ENCODE peak calls at places on chromosomes 12 and 14, in four cellular contexts. K, Q, Z and A are unnamed samples.

GRCh38 chr12:117047810-117048584 is 51.2 kb downstream of the TESC start:
- DNase-seq in K (peak), Q (no peak), Z (no peak), A (no peak)

GRCh38 chr12:118371354-118372282 is 1.1 kb downstream of the TAOK3 start:
- DNase-seq in K (no peak), Q (peak), Z (peak), A (peak)

GRCh38 chr14:99773496-99774203 is 19.6 kb upstream of the EML1 start:
- DNase-seq in K (no peak), Q (peak), Z (no peak), A (no peak)

GRCh38 chr12:93379432-93380308 is 1.9 kb downstream of the NUDT4 start:
- DNase-seq in K (peak), Q (no peak), Z (peak), A (no peak)

GRCh38 chr14:104827173-104828055 is 26.5 kb downstream of the ZBTB42 start:
- DNase-seq in K (peak), Q (peak), Z (peak), A (no peak)

GRCh38 chr14:77615231-77616132 is 955 bp downstream of the SPTLC2 start:
- DNase-seq in K (no peak), Q (peak), Z (peak), A (no peak)

GRCh38 chr12:113051759-113052158 is 4.8 kb upstream of the DTX1 start:
- DNase-seq in K (no peak), Q (no peak), Z (no peak), A (no peak)

GRCh38 chr12:50200507-50201273 is 33.5 kb upstream of the CERS5 start:
- DNase-seq in K (peak), Q (peak), Z (no peak), A (no peak)

GRCh38 chr14:49621114-49621881 is 699 bp downstream of the MGAT2 start:
- DNase-seq in K (peak), Q (peak), Z (peak), A (peak)

GRCh38 chr14:68939893-68940613 is 39.0 kb downstream of the ACTN1 start:
- DNase-seq in K (peak), Q (peak), Z (no peak), A (peak)

GRCh38 chr12:58364389-58365086 is 423.2 kb downstream of the ATP23 start:
- DNase-seq in K (peak), Q (no peak), Z (no peak), A (no peak)

GRCh38 chr14:93150227-93151206 is 34.2 kb downstream of the MOAP1 start:
- DNase-seq in K (peak), Q (no peak), Z (no peak), A (no peak)

GRCh38 chr14:60977848-60978247 is 3.0 kb downstream of the TRMT5 start:
- DNase-seq in K (peak), Q (peak), Z (no peak), A (no peak)

GRCh38 chr14:60734465-60735242 is at the start of gene MNAT1:
- DNase-seq in K (peak), Q (peak), Z (peak), A (peak)

GRCh38 chr14:55701638-55702037 is 121.6 kb downstream of the KTN1 start:
- DNase-seq in K (no peak), Q (no peak), Z (peak), A (no peak)

GRCh38 chr12:18267427-18267826 is 6.1 kb downstream of the PIK3C2G start:
- DNase-seq in K (no peak), Q (no peak), Z (no peak), A (no peak)

GRCh38 chr12:48105321-48105866 is 485 bp downstream of the SENP1 start:
- DNase-seq in K (no peak), Q (no peak), Z (peak), A (no peak)

GRCh38 chr12:48109424-48109823 is 3.5 kb upstream of the SENP1 start:
- DNase-seq in K (no peak), Q (no peak), Z (no peak), A (no peak)

GRCh38 chr12:48106574-48107251 is 834 bp upstream of the SENP1 start:
- DNase-seq in K (no peak), Q (no peak), Z (peak), A (no peak)

GRCh38 chr12:48105867-48106563 is at the start of gene SENP1:
- DNase-seq in K (peak), Q (peak), Z (peak), A (peak)

GRCh38 chr12:48107252-48107613 is 1.4 kb upstream of the SENP1 start:
- DNase-seq in K (no peak), Q (no peak), Z (peak), A (no peak)
- H3K27ac ChIP-seq in K (peak), Q (no peak), Z (peak), A (no peak)

GRCh38 chr12:2680676-2681039 is 114.1 kb upstream of the FKBP4 start:
- DNase-seq in K (no peak), Q (no peak), Z (no peak), A (no peak)
- H3K27ac ChIP-seq in K (no peak), Q (no peak), Z (no peak), A (no peak)

DNA sequence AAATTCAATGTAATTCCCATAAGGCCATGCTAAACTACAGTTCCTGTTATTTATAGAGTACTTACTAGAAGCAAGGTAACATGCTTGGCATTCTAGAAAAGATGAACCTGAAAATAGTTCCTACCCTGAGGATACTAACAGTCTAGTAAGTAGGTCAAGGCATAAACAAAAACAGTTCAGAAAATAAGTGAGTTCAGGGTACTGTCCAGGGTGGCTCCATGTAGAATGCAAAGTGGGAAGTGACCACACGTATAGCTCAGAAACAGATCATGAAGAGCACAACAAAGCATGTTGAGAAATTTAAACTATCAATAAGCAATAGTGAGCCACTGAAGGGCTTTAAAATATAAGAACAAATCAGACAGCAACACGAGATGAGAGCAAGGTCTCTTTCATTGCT is 2.3 kb downstream of the TMED10 start:
- DNase-seq in K (no peak), Q (no peak), Z (no peak), A (no peak)
- H3K27ac ChIP-seq in K (no peak), Q (no peak), Z (no peak), A (no peak)

GRCh38 chr12:3218150-3218845 is 141.1 kb downstream of the TSPAN9 start:
- DNase-seq in K (peak), Q (peak), Z (no peak), A (peak)

GRCh38 chr12:3218846-3219632 is 141.9 kb downstream of the TSPAN9 start:
- DNase-seq in K (no peak), Q (no peak), Z (no peak), A (no peak)

GRCh38 chr12:3216097-3216496 is 138.9 kb downstream of the TSPAN9 start:
- DNase-seq in K (no peak), Q (no peak), Z (no peak), A (no peak)

GRCh38 chr12:3216726-3217682 is 139.8 kb downstream of the TSPAN9 start:
- DNase-seq in K (peak), Q (no peak), Z (no peak), A (peak)

GRCh38 chr12:3217683-3218079 is 140.5 kb downstream of the TSPAN9 start:
- DNase-seq in K (no peak), Q (no peak), Z (no peak), A (no peak)
- H3K27ac ChIP-seq in K (peak), Q (peak), Z (no peak), A (peak)